ENCODE peak calls at places on chromosomes 1 and 21, in four cellular contexts. C is esophagus muscularis mucosa; T is lung; W is CD8-positive, alpha-beta memory T cell. P is an unnamed sample.

GRCh38 chr1:147821883-147822282 is 61.5 kb upstream of the GJA5 start:
- DNase-seq in C (no peak), T (peak; percentile 39), W (no peak), P (no peak)

GRCh38 chr1:1440262-1440772 is 4.8 kb downstream of the VWA1 start:
- DNase-seq in C (no peak), T (no peak), W (no peak), P (no peak)

GRCh38 chr1:244865028-244865371 is 657 bp upstream of the HNRNPU start:
- DNase-seq in C (no peak), T (peak; percentile 34), W (no peak), P (no peak)

GRCh38 chr1:78607334-78607927 is 12.8 kb upstream of the IFI44L start:
- DNase-seq in C (no peak), T (no peak), W (no peak), P (no peak)

GRCh38 chr1:234853906-234854647 is 244.1 kb upstream of the IRF2BP2 start:
- DNase-seq in C (no peak), T (no peak), W (no peak), P (no peak)

GRCh38 chr1:19728413-19729145 is 63.9 kb downstream of the HTR6 start:
- DNase-seq in C (no peak), T (no peak), W (no peak), P (no peak)

GRCh38 chr1:32718527-32718926 is 16.0 kb upstream of the SYNC start:
- DNase-seq in C (no peak), T (no peak), W (no peak), P (no peak)

GRCh38 chr1:57474097-57474750 is 50.4 kb upstream of the DAB1 start:
- DNase-seq in C (no peak), T (no peak), W (no peak), P (no peak)

GRCh38 chr1:115160728-115161127 is 71.4 kb upstream of the TSPAN2 start:
- DNase-seq in C (no peak), T (no peak), W (no peak), P (no peak)

GRCh38 chr1:231211005-231211857 is 29.8 kb upstream of the GNPAT start:
- DNase-seq in C (no peak), T (peak; percentile 86), W (peak; percentile 81), P (peak; percentile 79)

GRCh38 chr1:147214842-147215539 is 10.1 kb downstream of the FMO5 start:
- DNase-seq in C (no peak), T (no peak), W (no peak), P (no peak)

GRCh38 chr1:33387512-33388079 is 43.3 kb downstream of the PHC2 start:
- DNase-seq in C (peak; percentile 47), T (no peak), W (no peak), P (no peak)

GRCh38 chr1:229296541-229296941 is 25.6 kb downstream of the RAB4A start:
- DNase-seq in C (no peak), T (no peak), W (no peak), P (no peak)

GRCh38 chr21:41604583-41605041 is 96.7 kb upstream of the TMPRSS2 start:
- DNase-seq in C (no peak), T (no peak), W (no peak), P (no peak)

GRCh38 chr1:108955881-108956280 is 7.4 kb downstream of the CLCC1 start:
- DNase-seq in C (no peak), T (no peak), W (no peak), P (no peak)

GRCh38 chr1:232428781-232429530 is 201.0 kb downstream of the SIPA1L2 start:
- DNase-seq in C (peak; percentile 90), T (no peak), W (no peak), P (no peak)

GRCh38 chr21:28791595-28792282 is 200.9 kb downstream of the LTN1 start:
- DNase-seq in C (no peak), T (no peak), W (no peak), P (no peak)

GRCh38 chr1:174023438-174023837 is 1.3 kb upstream of the RC3H1 start:
- DNase-seq in C (no peak), T (peak; percentile 40), W (no peak), P (peak; percentile 48)

GRCh38 chr1:24745711-24746582 is 700 bp downstream of the CLIC4 start:
- DNase-seq in C (peak; percentile 95), T (peak; percentile 73), W (no peak), P (peak; percentile 66)

GRCh38 chr21:37564924-37565529 is 198.5 kb downstream of the DYRK1A start:
- DNase-seq in C (peak; percentile 60), T (no peak), W (no peak), P (no peak)

GRCh38 chr21:39842741-39843146 is 24.5 kb upstream of the PCP4 start:
- DNase-seq in C (peak; percentile 80), T (no peak), W (no peak), P (no peak)

GRCh38 chr1:111334169-111334568 is 43.5 kb downstream of the CHIA start:
- DNase-seq in C (no peak), T (no peak), W (peak; percentile 49), P (peak; percentile 75)

GRCh38 chr1:41617336-41617735 is 132.9 kb upstream of the EDN2 start:
- DNase-seq in C (peak; percentile 90), T (no peak), W (no peak), P (no peak)

GRCh38 chr1:204348722-204349121 is 11.0 kb downstream of the PLEKHA6 start:
- DNase-seq in C (no peak), T (peak; percentile 52), W (no peak), P (peak; percentile 34)

GRCh38 chr1:154849645-154850131 is 20.4 kb downstream of the KCNN3 start:
- DNase-seq in C (no peak), T (no peak), W (no peak), P (no peak)

GRCh38 chr1:87330201-87330953 is 1.7 kb downstream of the LMO4 start:
- DNase-seq in C (no peak), T (peak; percentile 34), W (peak; percentile 8), P (peak; percentile 49)

GRCh38 chr1:93713247-93713764 is 31.7 kb upstream of the BCAR3 start:
- DNase-seq in C (no peak), T (no peak), W (no peak), P (no peak)

GRCh38 chr1:109557520-109557919 is 9.1 kb downstream of the GNAI3 start:
- DNase-seq in C (no peak), T (no peak), W (no peak), P (no peak)

GRCh38 chr1:39896909-39897685 is 4.6 kb downstream of the MYCL start:
- DNase-seq in C (no peak), T (no peak), W (no peak), P (peak; percentile 47)

GRCh38 chr1:2961661-2962060 is 59.6 kb upstream of the ACTRT2 start:
- DNase-seq in C (no peak), T (no peak), W (no peak), P (no peak)
- H3K9me3 ChIP-seq in C (peaks cover 23% of the 10 kb centered on the region), T (peaks cover 10% of the 10 kb centered on the region), W (no peaks in the 10 kb centered on the region), P (no peaks in the 10 kb centered on the region)

GRCh38 chr21:33661146-33661545 is 18.8 kb downstream of the ITSN1 start:
- DNase-seq in C (no peak), T (no peak), W (no peak), P (no peak)

GRCh38 chr21:33659550-33659949 is 17.2 kb downstream of the ITSN1 start:
- DNase-seq in C (no peak), T (no peak), W (no peak), P (no peak)

GRCh38 chr21:33657124-33657842 is 15.0 kb downstream of the ITSN1 start:
- DNase-seq in C (no peak), T (no peak), W (no peak), P (no peak)

GRCh38 chr21:33660406-33660805 is 18.1 kb downstream of the ITSN1 start:
- DNase-seq in C (no peak), T (no peak), W (no peak), P (no peak)

DNA sequence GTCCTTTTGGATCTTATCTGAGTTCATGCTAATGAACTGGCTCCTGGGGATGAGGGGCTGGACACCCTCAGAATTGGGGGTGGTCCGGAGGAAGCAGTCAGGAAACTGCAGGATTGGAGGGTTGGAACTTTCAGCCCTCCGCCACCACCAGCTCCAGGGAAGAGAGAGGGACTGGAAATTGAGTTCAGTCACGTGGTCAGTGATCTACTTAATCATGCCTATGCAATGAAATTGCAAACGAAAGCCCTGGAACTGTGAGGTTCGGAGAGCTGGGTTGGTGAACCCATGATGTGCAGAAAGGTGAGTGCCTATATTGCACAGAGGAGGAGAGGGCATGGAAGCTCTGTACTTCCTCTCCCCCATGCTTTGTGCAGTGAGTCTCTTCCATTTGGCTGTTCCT is 16.6 kb downstream of the ITSN1 start:
- DNase-seq in C (no peak), T (no peak), W (no peak), P (no peak)
- H3K4me3 ChIP-seq in C (no peak overlapping the region), T (no peak overlapping the region), W (no peak overlapping the region), P (no peak overlapping the region)

GRCh38 chr1:4696753-4697152 is 42.3 kb downstream of the AJAP1 start:
- DNase-seq in C (no peak), T (no peak), W (no peak), P (no peak)

GRCh38 chr1:4694492-4694891 is 40.1 kb downstream of the AJAP1 start:
- DNase-seq in C (no peak), T (no peak), W (no peak), P (no peak)

GRCh38 chr1:4697801-4698200 is 43.4 kb downstream of the AJAP1 start:
- DNase-seq in C (no peak), T (no peak), W (no peak), P (no peak)

GRCh38 chr1:4695241-4695640 is 40.8 kb downstream of the AJAP1 start:
- DNase-seq in C (no peak), T (no peak), W (no peak), P (no peak)

GRCh38 chr1:4696161-4696745 is 41.8 kb downstream of the AJAP1 start:
- DNase-seq in C (no peak), T (no peak), W (no peak), P (no peak)
- H3K9me3 ChIP-seq in C (no peaks in the 10 kb centered on the region), T (peaks cover 8% of the 10 kb centered on the region), W (no peaks in the 10 kb centered on the region), P (no peaks in the 10 kb centered on the region)

DNA sequence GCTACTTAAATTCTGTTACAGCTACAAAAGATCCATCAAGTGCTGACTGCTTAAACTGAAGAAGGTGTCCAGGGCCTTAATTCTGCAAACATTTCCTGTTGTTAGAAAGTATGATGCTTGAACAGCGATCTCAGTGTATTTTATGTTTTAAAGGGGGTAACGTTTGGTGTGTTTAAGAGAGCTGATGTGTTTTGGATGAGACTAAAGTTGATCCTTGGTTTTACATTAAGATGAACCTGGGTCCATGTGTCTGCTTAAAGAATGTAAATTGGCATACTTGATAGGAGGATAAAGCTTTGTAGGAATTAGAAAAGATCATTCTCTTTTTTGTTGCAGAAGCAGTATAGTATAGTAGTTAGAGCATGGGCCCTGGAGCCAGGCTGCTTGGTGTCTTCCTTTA is 3.6 kb downstream of the IER5 start:
- DNase-seq in C (no peak), T (no peak), W (no peak), P (no peak)
- H3K4me3 ChIP-seq in C (no peak overlapping the region), T (no peak overlapping the region), W (no peak overlapping the region), P (peak overlapping the region; percentile 79)

DNA sequence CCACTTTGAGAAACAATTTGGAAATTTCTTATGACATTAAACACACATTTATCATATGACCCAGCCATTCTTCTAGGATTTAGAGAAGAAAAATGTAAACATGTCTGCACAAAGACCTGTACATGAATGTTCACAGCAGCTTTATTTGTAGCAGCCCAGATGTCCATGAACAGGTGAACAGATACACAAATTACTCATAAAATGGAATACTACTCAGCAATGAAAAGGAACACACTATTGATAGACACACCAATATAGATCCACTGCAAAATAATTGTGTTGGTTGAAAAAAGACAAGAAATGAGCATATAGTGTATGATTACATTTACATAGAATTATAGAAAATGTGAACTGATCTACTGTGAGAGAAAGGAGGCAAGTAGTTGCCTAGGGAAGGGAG is 26.1 kb downstream of the ARHGEF11 start:
- DNase-seq in C (no peak), T (no peak), W (no peak), P (no peak)
- H3K9me3 ChIP-seq in C (peaks cover 7% of the 10 kb centered on the region), T (no peaks in the 10 kb centered on the region), W (no peaks in the 10 kb centered on the region), P (no peaks in the 10 kb centered on the region)

P was measured in HAP-1.